ENCODE peak calls at places on chromosomes 16 and 17, in four cellular contexts. L is GM23338; B is CD8-positive, alpha-beta T cell; C is bronchial epithelial cell. H is an unnamed sample.

GRCh38 chr17:81230043-81230820 is 7.5 kb upstream of the CEP131 start:
- DNase-seq in B (no peak), L (peak), C (no peak), H (no peak)

GRCh38 chr16:68386628-68387027 is 61.7 kb downstream of the SMPD3 start:
- DNase-seq in B (no peak), L (no peak), C (no peak), H (no peak)

GRCh38 chr17:31273511-31273910 is 23.5 kb downstream of the OMG start:
- DNase-seq in L (no peak), B (no peak), C (no peak), H (no peak)

GRCh38 chr16:85593503-85594195 is 19.5 kb upstream of the GSE1 start:
- DNase-seq in L (no peak), C (no peak), B (no peak), H (no peak)

GRCh38 chr16:11205754-11206459 is 50.1 kb downstream of the SOCS1 start:
- DNase-seq in L (peak), B (no peak), C (peak), H (no peak)

GRCh38 chr16:74999208-74999682 is 421 bp downstream of the ZNRF1 start:
- DNase-seq in B (peak), L (peak), C (no peak), H (no peak)

GRCh38 chr16:87323727-87324410 is 6.7 kb upstream of the C16orf95 start:
- DNase-seq in C (no peak), B (no peak), L (no peak), H (no peak)

GRCh38 chr16:19704321-19705130 is 13.5 kb downstream of the KNOP1 start:
- DNase-seq in C (peak), B (no peak), L (no peak), H (no peak)

GRCh38 chr17:416293-417206 is 63.9 kb upstream of the RPH3AL start:
- DNase-seq in B (no peak), C (no peak), L (no peak), H (peak)

GRCh38 chr17:21218101-21218500 is 4.1 kb upstream of the TMEM11 start:
- DNase-seq in L (peak), B (no peak), C (no peak), H (no peak)

GRCh38 chr17:77354420-77354720 is 213.6 kb downstream of the SEC14L1 start:
- DNase-seq in B (no peak), L (no peak), C (no peak), H (no peak)

GRCh38 chr17:79022507-79022991 is 1.4 kb upstream of the C1QTNF1 start:
- DNase-seq in L (no peak), B (no peak), C (no peak), H (no peak)

GRCh38 chr16:57648590-57649442 is 19.3 kb upstream of the ADGRG3 start:
- DNase-seq in L (peak), C (peak), B (peak), H (peak)

GRCh38 chr17:50134206-50135110 is 4.5 kb upstream of the SAMD14 start:
- DNase-seq in C (no peak), L (no peak), B (no peak), H (no peak)

GRCh38 chr16:75000481-75001081 is 1.8 kb downstream of the ZNRF1 start:
- DNase-seq in L (no peak), C (no peak), B (no peak), H (no peak)

GRCh38 chr16:51757124-51757470 is 606.0 kb upstream of the SALL1 start:
- DNase-seq in B (no peak), L (no peak), C (no peak), H (no peak)

GRCh38 chr17:50028207-50029120 is 27.4 kb upstream of the ITGA3 start:
- DNase-seq in C (peak), L (peak), B (no peak), H (no peak)

GRCh38 chr16:54690710-54691109 is 240.0 kb upstream of the IRX5 start:
- DNase-seq in L (peak), C (no peak), B (no peak), H (no peak)

GRCh38 chr17:60508384-60508980 is 17.6 kb downstream of the APPBP2 start:
- DNase-seq in B (no peak), L (no peak), C (no peak), H (no peak)

GRCh38 chr17:9016941-9017552 is 4.3 kb upstream of the NTN1 start:
- DNase-seq in B (no peak), L (no peak), C (no peak), H (no peak)

GRCh38 chr16:20878682-20879147 is 21.4 kb downstream of the DCUN1D3 start:
- DNase-seq in B (no peak), L (no peak), C (no peak), H (no peak)

GRCh38 chr16:73890524-73891500 is 405.8 kb upstream of the PSMD7 start:
- DNase-seq in L (peak), B (no peak), C (no peak), H (no peak)

GRCh38 chr16:89453662-89454321 is 36.6 kb downstream of the ANKRD11 start:
- DNase-seq in B (no peak), C (no peak), L (no peak), H (no peak)

GRCh38 chr17:78276499-78276898 is 45.1 kb downstream of the TMEM235 start:
- DNase-seq in B (no peak), C (no peak), L (no peak), H (no peak)

GRCh38 chr17:26774291-26775218 is 519.4 kb upstream of the WSB1 start:
- DNase-seq in C (no peak), L (no peak), B (no peak), H (no peak)

GRCh38 chr17:82216301-82217119 is 3.9 kb upstream of the CCDC57 start:
- DNase-seq in C (peak), L (no peak), B (no peak), H (no peak)

GRCh38 chr17:60630352-60630751 is 30.4 kb downstream of the PPM1D start:
- DNase-seq in B (no peak), C (no peak), L (no peak), H (no peak)

GRCh38 chr16:49410226-49410625 is 36.6 kb downstream of the C16orf78 start:
- DNase-seq in C (no peak), L (no peak), B (no peak), H (no peak)

H was measured in effector CD4-positive, alpha-beta T cell.